ENCODE peak calls at places on chromosomes 4 and X, in nine cellular contexts. J is mucosa of gallbladder; T is iPS-NIHi11; F is endodermal cell; Y is T-helper 2 cell; N is hepatic stellate cell; M is activated CD4-positive, alpha-beta T cell treated with anti-CD3 and anti-CD28 coated beads, Interleukin-2, amount 10 ng/mL, durations not matched to agents 7 days and 5 days; H is keratinocyte; A is natural killer cell treated with Interleukin-12 subunit alpha and Interleukin-12 subunit beta and Interleukin-15 and Interleukin-18, amount 100 ng/mL, for 72 hours. V is an unnamed sample.

GRCh38 chrX:41043950-41044349 is 41.3 kb upstream of the USP9X start:
- DNase-seq in J (no peak), T (no peak), F (no peak), Y (no peak), N (no peak), M (no peak), H (no peak), A (no peak), V (no peak)

GRCh38 chr4:109730294-109731051 is 603 bp upstream of the PLA2G12A start:
- DNase-seq in J (peak; percentile 44), T (peak; percentile 62), F (no peak), Y (no peak), N (peak; percentile 48), M (no peak), H (no peak), A (peak; percentile 63), V (peak; percentile 67)

GRCh38 chrX:71178908-71179307 is 34.3 kb downstream of the NLGN3 start:
- DNase-seq in J (peak; percentile 63), T (peak; percentile 31), F (peak; percentile 80), Y (peak; percentile 22), N (peak; percentile 45), M (peak; percentile 49), H (no peak), A (peak; percentile 69), V (peak; percentile 27)

GRCh38 chr4:23717528-23718248 is 172.2 kb downstream of the PPARGC1A start:
- DNase-seq in J (no peak), T (peak; percentile 73), F (peak; percentile 49), Y (no peak), N (peak; percentile 45), M (no peak), H (no peak), A (no peak), V (no peak)

GRCh38 chr4:158728256-158728655 is 5.1 kb upstream of the PPID start:
- DNase-seq in J (no peak), T (no peak), F (no peak), Y (no peak), N (no peak), M (no peak), H (no peak), A (no peak), V (no peak)

GRCh38 chrX:69277961-69278795 is 112.9 kb upstream of the PJA1 start:
- DNase-seq in J (no peak), T (peak; percentile 48), F (peak; percentile 76), Y (no peak), N (no peak), M (no peak), H (no peak), A (no peak), V (no peak)

GRCh38 chrX:51641421-51642021 is 22.8 kb upstream of the CENPVL3 start:
- DNase-seq in J (peak; percentile 17), T (peak; percentile 43), F (peak; percentile 53), Y (no peak), N (peak; percentile 23), M (peak; percentile 21), H (no peak), A (no peak), V (no peak)

GRCh38 chr4:115113382-115114106 is at the start of gene NDST4:
- DNase-seq in J (no peak), T (peak; percentile 13), F (no peak), Y (no peak), N (no peak), M (no peak), H (no peak), A (no peak), V (no peak)

GRCh38 chrX:109840585-109840984 is 107.5 kb upstream of the ACSL4 start:
- DNase-seq in J (peak; percentile 34), T (no peak), F (no peak), Y (no peak), N (peak; percentile 53), M (no peak), H (peak; percentile 75), A (no peak), V (peak; percentile 51)

GRCh38 chrX:71540801-71541545 is 8.1 kb downstream of the OGT start:
- DNase-seq in J (no peak), T (no peak), F (no peak), Y (no peak), N (no peak), M (no peak), H (no peak), A (no peak), V (no peak)

GRCh38 chrX:71056857-71057256 is 11.3 kb downstream of the SNX12 start:
- DNase-seq in J (no peak), T (no peak), F (no peak), Y (no peak), N (peak; percentile 15), M (no peak), H (no peak), A (no peak), V (no peak)

GRCh38 chr4:25088342-25088952 is 57.7 kb upstream of the LGI2 start:
- DNase-seq in J (no peak), T (no peak), F (no peak), Y (no peak), N (peak; percentile 62), M (no peak), H (no peak), A (no peak), V (no peak)

GRCh38 chr4:73381214-73381613 is 22.9 kb upstream of the ALB start:
- DNase-seq in J (no peak), T (no peak), F (no peak), Y (no peak), N (no peak), M (no peak), H (no peak), A (no peak), V (no peak)

GRCh38 chrX:45164995-45165394 is 35.7 kb downstream of the DIPK2B start:
- DNase-seq in J (no peak), T (no peak), F (no peak), Y (no peak), N (no peak), M (no peak), H (no peak), A (no peak), V (no peak)

GRCh38 chr4:3041192-3042142 is 32.9 kb downstream of the HTT-AS start:
- DNase-seq in J (peak; percentile 38), T (peak; percentile 39), F (peak; percentile 72), Y (peak; percentile 44), N (peak; percentile 91), M (peak; percentile 58), H (no peak), A (peak; percentile 81), V (peak; percentile 23)

GRCh38 chr4:157121396-157121795 is 45.4 kb downstream of the GLRB start:
- DNase-seq in J (no peak), T (no peak), F (no peak), Y (no peak), N (no peak), M (no peak), H (no peak), A (no peak), V (no peak)

GRCh38 chr4:183987529-183987946 is 82.4 kb downstream of the STOX2 start:
- DNase-seq in J (peak; percentile 72), T (peak; percentile 62), F (peak; percentile 76), Y (no peak), N (peak; percentile 74), M (no peak), H (peak; percentile 93), A (no peak), V (no peak)

GRCh38 chrX:30654989-30655607 is 1.9 kb downstream of the GK start:
- DNase-seq in J (no peak), T (no peak), F (no peak), Y (no peak), N (no peak), M (no peak), H (no peak), A (no peak), V (no peak)

GRCh38 chr4:78710536-78710935 is 65.6 kb upstream of the BMP2K start:
- DNase-seq in J (no peak), T (no peak), F (no peak), Y (no peak), N (peak; percentile 34), M (no peak), H (peak; percentile 44), A (no peak), V (no peak)

GRCh38 chrX:154096140-154097002 is 1.1 kb downstream of the MECP2 start:
- DNase-seq in J (no peak), T (no peak), F (no peak), Y (no peak), N (peak; percentile 33), M (peak; percentile 9), H (no peak), A (no peak), V (no peak)

V was measured in HS-27A.